ENCODE peak calls at places on chromosome 12, in ten cellular contexts. H, E, Y, D, K, U, T, A, P and C are unnamed samples.

GRCh38 chr12:79687711-79688270 is 3.0 kb downstream of the PAWR start:
- DNase-seq in H (no peak), E (no peak), Y (no peak), D (no peak), K (no peak), U (no peak), T (no peak), A (no peak), P (no peak), C (no peak)

GRCh38 chr12:100234591-100235304 is 32.1 kb downstream of the DEPDC4 start:
- DNase-seq in H (no peak), E (no peak), Y (peak), D (no peak), K (no peak), U (no peak), T (no peak), A (peak), P (no peak), C (no peak)

GRCh38 chr12:53300187-53300586 is 692 bp downstream of the MYG1 start:
- DNase-seq in H (no peak), E (no peak), Y (peak), D (no peak), K (no peak), U (no peak), T (no peak), A (peak), P (no peak), C (no peak)

GRCh38 chr12:64998327-64999156 is 122.6 kb downstream of the WIF1 start:
- DNase-seq in H (no peak), E (no peak), Y (no peak), D (no peak), K (no peak), U (no peak), T (no peak), A (no peak), P (no peak), C (no peak)

GRCh38 chr12:82694970-82695369 is 8.3 kb downstream of the TMTC2 start:
- DNase-seq in H (no peak), E (no peak), Y (no peak), D (no peak), K (no peak), U (no peak), T (no peak), A (no peak), P (no peak), C (no peak)

GRCh38 chr12:76848132-76848531 is 30.7 kb downstream of the CSRP2 start:
- DNase-seq in H (no peak), E (no peak), Y (no peak), D (no peak), K (no peak), U (no peak), T (no peak), A (no peak), P (no peak), C (no peak)

GRCh38 chr12:100668939-100669536 is 95.6 kb downstream of the GAS2L3 start:
- DNase-seq in H (peak), E (peak), Y (peak), D (peak), K (peak), U (peak), T (peak), A (peak), P (peak), C (peak)

GRCh38 chr12:81461163-81461562 is 298.0 kb downstream of the PPFIA2 start:
- DNase-seq in H (no peak), E (no peak), Y (no peak), D (no peak), K (no peak), U (no peak), T (no peak), A (peak), P (no peak), C (no peak)

GRCh38 chr12:96907681-96908163 is 665 bp downstream of the NEDD1 start:
- DNase-seq in H (no peak), E (no peak), Y (peak), D (no peak), K (peak), U (no peak), T (peak), A (peak), P (peak), C (no peak)

GRCh38 chr12:45439039-45439438 is 223.1 kb downstream of the ANO6 start:
- DNase-seq in H (no peak), E (no peak), Y (no peak), D (no peak), K (no peak), U (no peak), T (no peak), A (peak), P (no peak), C (no peak)

GRCh38 chr12:51244269-51244668 is 5.6 kb downstream of the DAZAP2 start:
- DNase-seq in H (no peak), E (no peak), Y (no peak), D (no peak), K (no peak), U (no peak), T (no peak), A (no peak), P (no peak), C (no peak)

GRCh38 chr12:104649217-104649834 is 192.6 kb downstream of the CHST11 start:
- DNase-seq in H (no peak), E (no peak), Y (no peak), D (no peak), K (no peak), U (no peak), T (no peak), A (no peak), P (no peak), C (no peak)

GRCh38 chr12:130333341-130333740 is 4.3 kb upstream of the PIWIL1 start:
- DNase-seq in H (no peak), E (no peak), Y (no peak), D (no peak), K (no peak), U (no peak), T (no peak), A (no peak), P (no peak), C (no peak)

DNA sequence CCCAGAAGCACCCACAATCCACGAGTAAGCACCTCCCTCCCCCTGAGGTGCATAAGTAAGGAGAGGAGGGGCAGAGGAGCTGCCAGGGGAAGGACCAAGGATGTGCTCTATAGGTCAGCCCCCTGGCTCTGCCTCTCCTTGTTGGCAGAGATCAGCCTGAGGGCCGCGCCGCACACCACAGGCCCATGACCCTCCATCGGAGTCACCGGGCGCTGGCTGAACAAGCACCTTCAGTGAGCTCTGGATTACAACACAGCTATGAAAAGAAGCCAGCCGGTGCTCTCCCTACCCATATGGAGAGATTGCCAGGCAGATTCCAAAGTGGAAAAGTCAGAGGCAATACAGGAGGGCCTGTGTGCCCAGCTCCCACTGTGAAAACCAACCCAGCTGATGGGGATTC is 257.3 kb downstream of the GLT1D1 start:
- DNase-seq in H (no peak), E (no peak), Y (no peak), D (no peak), K (no peak), U (no peak), T (no peak), A (no peak), P (no peak), C (no peak)
- TF ChIP-seq POLR2A in H (no peak), E (no peak), Y (no peak), D (no peak), K (no peak), U (no peak), T (no peak), A (no peak), P (no peak), C (no peak)

GRCh38 chr12:50110762-50111416 is 1.1 kb upstream of the COX14 start:
- DNase-seq in H (no peak), E (peak), Y (peak), D (peak), K (peak), U (peak), T (no peak), A (peak), P (peak), C (peak)
- TF ChIP-seq POLR2A in H (no peak), E (no peak), Y (no peak), D (no peak), K (no peak), U (no peak), T (no peak), A (no peak), P (peak), C (no peak)

GRCh38 chr12:95859344-95859816 is 628 bp downstream of the SNRPF start:
- DNase-seq in H (no peak), E (no peak), Y (no peak), D (no peak), K (no peak), U (no peak), T (no peak), A (peak), P (no peak), C (no peak)

GRCh38 chr12:95857151-95857550 is 1.6 kb upstream of the SNRPF start:
- DNase-seq in H (no peak), E (no peak), Y (no peak), D (no peak), K (no peak), U (no peak), T (no peak), A (peak), P (no peak), C (no peak)

GRCh38 chr12:95859947-95860850 is 1.4 kb downstream of the SNRPF start:
- DNase-seq in H (no peak), E (no peak), Y (no peak), D (no peak), K (no peak), U (no peak), T (no peak), A (no peak), P (no peak), C (no peak)

GRCh38 chr12:95857799-95858198 is 953 bp upstream of the SNRPF start:
- DNase-seq in H (no peak), E (no peak), Y (no peak), D (no peak), K (no peak), U (no peak), T (no peak), A (no peak), P (no peak), C (no peak)

GRCh38 chr12:95858451-95859343 is at the start of gene SNRPF:
- DNase-seq in H (peak), E (peak), Y (peak), D (peak), K (peak), U (peak), T (peak), A (peak), P (peak), C (peak)
- TF ChIP-seq POLR2A in H (peak), E (peak), Y (no peak), D (peak), K (no peak), U (no peak), T (peak), A (peak), P (no peak), C (no peak)

GRCh38 chr12:2617365-2617764 is 177.4 kb upstream of the FKBP4 start:
- DNase-seq in H (no peak), E (no peak), Y (no peak), D (no peak), K (no peak), U (no peak), T (no peak), A (no peak), P (no peak), C (no peak)

GRCh38 chr12:2614341-2614740 is 180.4 kb upstream of the FKBP4 start:
- DNase-seq in H (no peak), E (no peak), Y (no peak), D (no peak), K (no peak), U (no peak), T (no peak), A (no peak), P (no peak), C (no peak)

GRCh38 chr12:2616763-2617162 is 178.0 kb upstream of the FKBP4 start:
- DNase-seq in H (no peak), E (no peak), Y (no peak), D (no peak), K (no peak), U (no peak), T (no peak), A (no peak), P (no peak), C (no peak)

GRCh38 chr12:2613674-2614073 is 181.1 kb upstream of the FKBP4 start:
- DNase-seq in H (no peak), E (no peak), Y (peak), D (peak), K (no peak), U (peak), T (no peak), A (peak), P (no peak), C (peak)

GRCh38 chr12:2615665-2616387 is 178.9 kb upstream of the FKBP4 start:
- DNase-seq in H (no peak), E (no peak), Y (no peak), D (peak), K (peak), U (no peak), T (no peak), A (no peak), P (no peak), C (peak)
- TF ChIP-seq POLR2A in H (no peak), E (no peak), Y (no peak), D (no peak), K (no peak), U (no peak), T (no peak), A (no peak), P (no peak), C (no peak)

GRCh38 chr12:6322352-6322751 is 11.9 kb downstream of the PLEKHG6 start:
- DNase-seq in H (no peak), E (no peak), Y (no peak), D (no peak), K (no peak), U (no peak), T (no peak), A (no peak), P (no peak), C (no peak)
- TF ChIP-seq POLR2A in H (no peak), E (no peak), Y (no peak), D (no peak), K (no peak), U (no peak), T (no peak), A (no peak), P (no peak), C (no peak)

DNA sequence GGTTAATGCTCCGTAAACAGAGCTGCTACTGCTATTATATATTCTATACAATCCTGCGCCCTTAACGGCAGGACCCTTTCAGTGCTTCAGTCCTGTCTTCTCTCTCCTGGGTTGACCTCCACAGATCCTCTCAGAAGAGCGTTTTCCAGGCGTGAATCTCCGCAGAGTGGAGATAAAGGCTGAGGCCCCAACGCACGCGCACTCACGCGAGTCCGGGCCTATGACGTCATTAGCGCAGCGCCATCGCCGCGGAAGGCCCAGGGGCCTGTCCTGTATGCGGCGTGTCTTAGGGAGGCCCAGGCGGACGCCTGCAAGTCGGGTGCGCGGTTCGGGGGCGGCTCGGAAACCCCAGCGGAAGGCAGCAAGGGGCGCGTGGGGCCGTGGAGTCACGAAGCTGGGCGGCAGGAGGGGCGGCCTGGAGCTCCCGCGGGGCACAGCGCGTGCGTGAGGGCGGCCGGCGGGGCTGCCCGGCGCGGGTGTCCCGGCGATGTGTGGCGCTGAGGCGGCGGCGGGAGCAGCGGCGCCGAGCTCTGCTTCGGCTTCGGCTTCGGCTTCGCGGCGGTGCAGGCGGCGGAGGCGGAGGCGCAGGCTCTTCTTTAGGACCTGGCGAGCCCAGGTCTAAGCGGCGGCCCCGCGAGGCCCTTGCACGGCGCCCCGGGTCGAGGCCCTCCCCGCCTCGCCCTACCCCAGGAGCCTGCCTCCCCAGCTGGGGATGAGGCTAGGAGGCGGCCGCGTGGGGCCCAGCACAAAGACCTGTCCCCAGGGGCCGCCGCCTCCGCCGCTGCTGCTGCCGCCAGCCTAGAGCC is at the start of gene MAPKAPK5:
- DNase-seq in H (peak), E (peak), Y (peak), D (peak), K (peak), U (peak), T (peak), A (peak), P (peak), C (peak)
- TF ChIP-seq POLR2A in H (peak), E (peak), Y (peak), D (peak), K (peak), U (no peak), T (peak), A (peak), P (peak), C (peak)

GRCh38 chr12:46493352-46494209 is 121.0 kb upstream of the SLC38A2 start:
- DNase-seq in H (no peak), E (no peak), Y (no peak), D (no peak), K (no peak), U (no peak), T (no peak), A (peak), P (no peak), C (no peak)

GRCh38 chr12:46491548-46491947 is 119.0 kb upstream of the SLC38A2 start:
- DNase-seq in H (no peak), E (no peak), Y (no peak), D (no peak), K (no peak), U (no peak), T (no peak), A (no peak), P (no peak), C (no peak)

GRCh38 chr12:46494424-46494823 is 121.9 kb upstream of the SLC38A2 start:
- DNase-seq in H (no peak), E (no peak), Y (no peak), D (no peak), K (no peak), U (no peak), T (no peak), A (peak), P (no peak), C (no peak)

GRCh38 chr12:46490635-46491034 is 118.1 kb upstream of the SLC38A2 start:
- DNase-seq in H (no peak), E (no peak), Y (no peak), D (no peak), K (no peak), U (no peak), T (no peak), A (no peak), P (no peak), C (no peak)

GRCh38 chr12:46492471-46493351 is 120.1 kb upstream of the SLC38A2 start:
- DNase-seq in H (no peak), E (no peak), Y (no peak), D (no peak), K (no peak), U (no peak), T (no peak), A (peak), P (no peak), C (no peak)
- TF ChIP-seq POLR2A in H (no peak), E (no peak), Y (no peak), D (no peak), K (no peak), U (no peak), T (no peak), A (no peak), P (no peak), C (no peak)

GRCh38 chr12:122064034-122064777 is 14.3 kb upstream of the MLXIP start:
- DNase-seq in H (peak), E (peak), Y (peak), D (peak), K (peak), U (peak), T (peak), A (peak), P (peak), C (peak)
- TF ChIP-seq POLR2A in H (no peak), E (no peak), Y (no peak), D (no peak), K (no peak), U (no peak), T (no peak), A (no peak), P (no peak), C (peak)

DNA sequence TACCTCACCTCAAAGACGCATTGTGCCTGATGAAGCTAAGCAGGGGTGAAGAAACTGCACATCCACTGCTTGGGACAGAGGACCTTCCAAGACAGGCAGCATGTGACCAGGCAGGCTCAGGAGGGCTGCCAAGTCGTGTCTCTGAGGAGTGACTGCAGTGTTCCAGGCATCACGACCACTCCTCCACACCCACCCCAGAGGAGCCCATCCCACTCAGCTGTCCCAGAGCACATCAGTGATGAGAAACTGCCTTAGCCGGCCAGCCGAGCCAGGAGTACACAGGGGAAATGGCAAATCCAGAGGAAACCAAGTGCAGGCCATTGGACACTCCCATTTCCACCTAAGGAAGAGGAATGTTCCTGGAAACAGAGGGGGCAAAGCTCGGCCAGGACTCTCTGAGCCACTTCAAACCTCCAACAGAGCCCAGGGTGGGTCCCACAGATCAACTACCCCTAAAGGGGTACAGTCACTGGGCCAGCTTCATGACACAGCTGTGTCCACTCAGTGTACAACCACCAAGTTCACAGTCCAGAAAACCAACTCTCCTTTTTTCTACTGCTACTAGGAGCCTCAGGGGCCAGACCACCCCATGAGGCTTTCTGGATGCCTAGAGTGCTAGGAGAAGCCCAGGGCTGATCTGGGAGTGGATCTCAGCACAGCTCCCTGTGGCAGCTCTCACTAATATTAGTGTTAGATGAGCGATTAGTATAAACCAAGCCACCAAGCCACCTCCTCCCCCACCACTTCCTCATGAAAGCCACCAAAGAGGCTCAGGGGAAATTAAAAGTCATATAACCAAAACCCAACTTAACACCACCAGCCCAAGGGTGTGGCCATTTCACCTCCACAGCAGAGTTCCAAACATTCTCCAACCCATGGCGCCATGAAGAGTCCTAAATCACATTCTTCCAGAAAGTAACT is 15.4 kb downstream of the PXN start:
- DNase-seq in H (no peak), E (peak), Y (peak), D (peak), K (peak), U (peak), T (no peak), A (no peak), P (peak), C (peak)
- TF ChIP-seq POLR2A in H (no peak), E (peak), Y (no peak), D (no peak), K (no peak), U (no peak), T (no peak), A (no peak), P (no peak), C (no peak)